ENCODE peak calls at places on chromosome 15, in ten cellular contexts. C, H, T, N, O, P, Y, F, Z and S are unnamed samples.

GRCh38 chr15:34837246-34838016 is 42.1 kb upstream of the ACTC1 start:
- DNase-seq in Z (no peak), N (no peak), Y (no peak), P (no peak), T (no peak), H (no peak), F (no peak), C (peak), O (peak), S (no peak)

GRCh38 chr15:82552861-82553260 is 12.6 kb upstream of the RPS17 start:
- DNase-seq in Y (no peak), F (no peak), O (no peak), N (no peak), Z (no peak), H (no peak), C (no peak), P (no peak), T (no peak), S (no peak)

GRCh38 chr15:84681822-84682221 is 23.8 kb upstream of the NMB start:
- DNase-seq in H (no peak), T (no peak), F (peak), Y (no peak), N (no peak), O (peak), P (no peak), Z (peak), C (no peak), S (no peak)

GRCh38 chr15:60407406-60407805 is 9.6 kb upstream of the ANXA2 start:
- DNase-seq in N (no peak), P (no peak), Y (no peak), C (no peak), T (no peak), F (no peak), Z (no peak), H (no peak), O (no peak), S (peak)

GRCh38 chr15:60299452-60300047 is 98.2 kb downstream of the ANXA2 start:
- DNase-seq in T (peak), H (peak), Z (no peak), Y (peak), C (no peak), O (no peak), P (peak), F (no peak), N (no peak), S (no peak)

GRCh38 chr15:94324117-94324826 is 92.9 kb downstream of the MCTP2 start:
- DNase-seq in P (peak), C (peak), H (peak), F (peak), Z (peak), Y (peak), T (no peak), O (peak), N (peak), S (no peak)

GRCh38 chr15:48550822-48551525 is 94.5 kb downstream of the FBN1 start:
- DNase-seq in C (no peak), N (no peak), P (no peak), O (peak), F (no peak), Y (no peak), T (no peak), H (no peak), Z (no peak), S (no peak)

GRCh38 chr15:77409259-77410156 is 10.4 kb downstream of the PEAK1 start:
- DNase-seq in C (no peak), Z (no peak), Y (no peak), O (no peak), P (no peak), N (no peak), T (no peak), H (no peak), F (peak), S (no peak)

GRCh38 chr15:86591994-86592746 is 512.5 kb downstream of the AGBL1 start:
- DNase-seq in C (no peak), N (no peak), Y (no peak), F (no peak), Z (no peak), H (no peak), O (no peak), P (no peak), T (no peak), S (no peak)

GRCh38 chr15:68559342-68560310 is 19.2 kb upstream of the CORO2B start:
- DNase-seq in H (peak), Z (peak), Y (peak), C (peak), O (peak), F (peak), T (no peak), P (peak), N (peak), S (no peak)

GRCh38 chr15:89057506-89058133 is 30.6 kb upstream of the ABHD2 start:
- DNase-seq in T (no peak), N (peak), P (peak), Z (peak), Y (peak), F (peak), O (peak), H (peak), C (peak), S (no peak)

GRCh38 chr15:29681946-29682345 is 140.3 kb downstream of the TJP1 start:
- DNase-seq in T (no peak), P (no peak), H (no peak), N (no peak), C (no peak), Z (no peak), O (no peak), Y (no peak), F (no peak), S (no peak)

GRCh38 chr15:77869021-77869895 is 208.3 kb downstream of the TBC1D2B start:
- DNase-seq in C (no peak), N (no peak), T (no peak), P (no peak), H (no peak), Y (no peak), F (no peak), Z (no peak), O (no peak), S (no peak)

GRCh38 chr15:43244092-43244491 is 22.6 kb downstream of the TGM5 start:
- DNase-seq in Z (no peak), H (no peak), O (no peak), F (no peak), P (no peak), T (no peak), Y (no peak), N (no peak), C (no peak), S (no peak)

GRCh38 chr15:58521293-58521991 is 89.7 kb downstream of the LIPC start:
- DNase-seq in T (no peak), Z (no peak), C (peak), O (peak), H (no peak), F (peak), N (no peak), P (peak), Y (no peak), S (peak)

GRCh38 chr15:38818156-38818745 is 253.6 kb upstream of the RASGRP1 start:
- DNase-seq in H (no peak), Z (no peak), Y (no peak), C (no peak), T (no peak), O (no peak), F (no peak), P (no peak), N (no peak), S (no peak)

GRCh38 chr15:30885814-30886213 is 17.9 kb upstream of the FAN1 start:
- DNase-seq in C (no peak), O (no peak), N (no peak), F (no peak), Z (no peak), P (no peak), T (no peak), Y (no peak), H (no peak), S (no peak)

GRCh38 chr15:31265090-31265870 is 61.4 kb upstream of the KLF13 start:
- DNase-seq in T (no peak), H (no peak), Z (no peak), N (no peak), F (no peak), Y (no peak), P (peak), C (no peak), O (no peak), S (no peak)

GRCh38 chr15:76006136-76006778 is 6.0 kb downstream of the NRG4 start:
- DNase-seq in T (no peak), F (peak), N (no peak), P (no peak), Y (no peak), H (no peak), Z (no peak), O (no peak), C (no peak), S (no peak)

GRCh38 chr15:67690936-67691335 is 134.4 kb upstream of the SKOR1 start:
- DNase-seq in H (peak), O (peak), P (no peak), C (peak), F (no peak), N (no peak), Y (no peak), T (peak), Z (no peak), S (no peak)

GRCh38 chr15:52103217-52104207 is 9.1 kb downstream of the BCL2L10 start:
- DNase-seq in T (no peak), O (peak), Y (no peak), P (peak), F (no peak), Z (no peak), H (no peak), C (peak), N (no peak), S (peak)

GRCh38 chr15:48021336-48022086 is 99.3 kb upstream of the SLC24A5 start:
- DNase-seq in Y (peak), C (no peak), T (no peak), Z (no peak), N (no peak), H (peak), F (no peak), P (no peak), O (peak), S (no peak)

GRCh38 chr15:85527907-85528306 is 147.5 kb downstream of the AKAP13 start:
- DNase-seq in F (no peak), O (peak), P (no peak), C (peak), H (no peak), T (no peak), Y (no peak), Z (no peak), N (no peak), S (peak)

GRCh38 chr15:60729850-60730458 is 251.0 kb upstream of the ICE2 start:
- DNase-seq in C (no peak), Y (no peak), N (no peak), F (no peak), P (no peak), H (no peak), Z (no peak), T (no peak), O (no peak), S (no peak)

GRCh38 chr15:89477411-89478242 is 18.8 kb downstream of the RHCG start:
- DNase-seq in T (no peak), Y (no peak), F (no peak), N (no peak), C (no peak), Z (no peak), H (no peak), O (no peak), P (no peak), S (no peak)

GRCh38 chr15:40240619-40241304 is 1.9 kb downstream of the PAK6 start:
- DNase-seq in O (no peak), Z (no peak), F (no peak), Y (no peak), N (no peak), T (no peak), C (no peak), P (no peak), H (no peak), S (no peak)

GRCh38 chr15:32855942-32856341 is 138.1 kb downstream of the GREM1 start:
- DNase-seq in Y (no peak), H (no peak), O (peak), N (no peak), P (no peak), C (peak), F (no peak), T (no peak), Z (no peak), S (peak)

GRCh38 chr15:49831206-49831965 is 210.5 kb downstream of the DTWD1 start:
- DNase-seq in Y (no peak), N (no peak), C (no peak), P (no peak), F (no peak), Z (no peak), T (no peak), O (peak), H (no peak), S (peak)

GRCh38 chr15:81281925-81282895 is 41.7 kb downstream of the STARD5 start:
- DNase-seq in T (no peak), Z (no peak), Y (no peak), C (no peak), N (no peak), O (no peak), F (no peak), H (no peak), P (no peak), S (no peak)

GRCh38 chr15:55289011-55289572 is 521 bp downstream of the RAB27A start:
- DNase-seq in H (no peak), T (no peak), N (no peak), F (no peak), O (no peak), C (no peak), Z (no peak), Y (no peak), P (peak), S (no peak)

GRCh38 chr15:81155375-81156218 is 21.5 kb downstream of the CFAP161 start:
- DNase-seq in C (peak), Z (no peak), H (peak), Y (peak), O (peak), F (peak), P (no peak), T (no peak), N (no peak), S (peak)

GRCh38 chr15:40291088-40291574 is 8.3 kb upstream of the ANKRD63 start:
- DNase-seq in P (peak), N (no peak), O (peak), C (peak), Y (no peak), T (no peak), F (no peak), Z (no peak), H (no peak), S (no peak)

GRCh38 chr15:43509002-43509922 is 8.1 kb upstream of the MAP1A start:
- DNase-seq in N (no peak), Y (no peak), O (no peak), H (peak), F (no peak), T (no peak), C (no peak), P (no peak), Z (no peak), S (no peak)

GRCh38 chr15:67174864-67175573 is 79.4 kb downstream of the AAGAB start:
- DNase-seq in F (no peak), C (no peak), O (no peak), H (no peak), N (no peak), Y (no peak), T (no peak), P (no peak), Z (no peak), S (no peak)

GRCh38 chr15:85016275-85016674 is 34.6 kb downstream of the PDE8A start:
- DNase-seq in Y (no peak), N (no peak), Z (no peak), T (no peak), F (no peak), H (no peak), O (no peak), P (no peak), C (no peak), S (no peak)

GRCh38 chr15:72136170-72137051 is 18.2 kb downstream of the SENP8 start:
- DNase-seq in O (no peak), C (no peak), P (no peak), F (no peak), T (no peak), N (no peak), Y (peak), Z (no peak), H (peak), S (no peak)

GRCh38 chr15:71083349-71083748 is 31.9 kb upstream of the THSD4 start:
- DNase-seq in Z (no peak), N (no peak), H (no peak), T (no peak), O (peak), P (no peak), F (no peak), C (no peak), Y (no peak), S (no peak)